ENCODE peak calls at places on chromosome 9, in five cellular contexts. Z is heart right ventricle, I is tibial nerve, Y is GM23248, H is cardiac muscle cell. P is an unnamed sample. For H3K4me1, the result is how much of the 10 kb centered on the place peaks cover.

GRCh38 chr9:90141723-90142122 is 500.9 kb downstream of the DIRAS2 start:
- DNase-seq in Z (no peak), I (no peak), Y (peak), H (peak), P (peak)

GRCh38 chr9:35553670-35554543 is 51.2 kb upstream of the TESK1 start:
- DNase-seq in Z (peak), I (no peak), Y (peak), H (peak), P (peak)

GRCh38 chr9:112103405-112103804 is 71.7 kb downstream of the SUSD1 start:
- DNase-seq in Z (no peak), I (no peak), Y (no peak), H (no peak), P (no peak)

GRCh38 chr9:70607926-70608325 is 193.5 kb upstream of the KLF9 start:
- DNase-seq in Z (peak), I (no peak), Y (no peak), H (no peak), P (peak)

GRCh38 chr9:100472725-100473261 is at the start of gene TMEFF1:
- DNase-seq in Z (no peak), I (no peak), Y (peak), H (peak), P (peak)

GRCh38 chr9:20476912-20477311 is 145.4 kb downstream of the MLLT3 start:
- DNase-seq in Z (no peak), I (no peak), Y (no peak), H (peak), P (no peak)

GRCh38 chr9:75941066-75941465 is 50.6 kb downstream of the PCSK5 start:
- DNase-seq in Z (no peak), I (no peak), Y (no peak), H (no peak), P (no peak)

GRCh38 chr9:75930766-75931311 is 40.4 kb downstream of the PCSK5 start:
- DNase-seq in Z (no peak), I (no peak), Y (peak), H (peak), P (no peak)

GRCh38 chr9:13278368-13279246 is 885 bp downstream of the MPDZ start:
- DNase-seq in Z (peak), I (peak), Y (peak), H (peak), P (peak)

GRCh38 chr9:124286292-124286931 is 28.7 kb downstream of the NEK6 start:
- DNase-seq in Z (no peak), I (no peak), Y (peak), H (no peak), P (no peak)

GRCh38 chr9:99373912-99374311 is 151.8 kb downstream of the SEC61B start:
- DNase-seq in Z (no peak), I (no peak), Y (no peak), H (no peak), P (no peak)

GRCh38 chr9:93297659-93298497 is 113.9 kb downstream of the WNK2 start:
- DNase-seq in Z (no peak), I (no peak), Y (no peak), H (no peak), P (no peak)

GRCh38 chr9:23586906-23587305 is 239.1 kb downstream of the ELAVL2 start:
- DNase-seq in Z (no peak), I (no peak), Y (no peak), H (no peak), P (no peak)

GRCh38 chr9:4721736-4722135 is 19.3 kb downstream of the AK3 start:
- DNase-seq in Z (no peak), I (no peak), Y (no peak), H (no peak), P (no peak)

GRCh38 chr9:5719546-5719945 is 90.6 kb downstream of the RIC1 start:
- DNase-seq in Z (no peak), I (no peak), Y (peak), H (no peak), P (no peak)

GRCh38 chr9:128729766-128730517 is 6.0 kb upstream of the ZDHHC12 start:
- DNase-seq in Z (no peak), I (no peak), Y (no peak), H (no peak), P (no peak)

GRCh38 chr9:112072721-112073553 is 102.2 kb downstream of the SUSD1 start:
- DNase-seq in Z (no peak), I (no peak), Y (peak), H (no peak), P (no peak)

GRCh38 chr9:4538107-4538506 is 47.8 kb downstream of the SLC1A1 start:
- DNase-seq in Z (no peak), I (no peak), Y (no peak), H (no peak), P (no peak)

GRCh38 chr9:92564479-92564878 is 28.7 kb upstream of the ECM2 start:
- DNase-seq in Z (no peak), I (no peak), Y (peak), H (no peak), P (no peak)

DNA sequence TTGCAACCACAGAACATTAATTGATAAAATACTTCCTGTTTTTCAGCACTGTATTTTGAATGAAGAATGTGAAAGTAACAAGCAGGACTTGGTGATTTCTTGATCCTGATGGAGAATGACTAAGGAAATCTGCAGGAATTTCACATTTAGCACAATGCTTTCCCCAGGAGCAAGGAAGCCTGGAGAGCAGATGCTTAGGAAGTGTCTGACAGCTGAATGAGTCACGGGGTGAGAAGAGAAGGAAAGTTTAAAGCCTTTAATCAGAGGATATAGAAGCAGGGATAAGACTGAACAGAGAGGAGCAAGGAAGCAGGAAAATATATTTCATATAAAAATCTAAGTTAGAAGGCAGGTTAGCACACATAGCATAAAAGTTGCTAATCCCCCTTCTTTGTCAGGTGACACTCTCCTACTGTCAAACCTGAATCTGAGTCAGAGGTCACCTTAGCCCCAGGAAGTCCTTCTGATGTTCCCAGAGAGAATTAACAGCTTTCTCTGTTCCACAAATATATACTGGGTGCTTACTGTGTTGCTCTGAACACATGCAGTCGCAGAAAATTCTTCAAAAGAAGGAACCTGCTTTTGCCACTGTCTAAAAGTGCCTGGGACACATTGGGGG is 59.7 kb downstream of the GNA14 start:
- DNase-seq in Z (no peak), I (no peak), Y (peak), H (peak), P (peak)
- H3K4me1 ChIP-seq in Z (under half), I (under half), Y (under half), H (under half), P (under half)

GRCh38 chr9:77013186-77013931 is 6.1 kb upstream of the FOXB2 start:
- DNase-seq in Z (no peak), I (no peak), Y (no peak), H (no peak), P (no peak)

GRCh38 chr9:77010527-77010926 is 8.9 kb upstream of the FOXB2 start:
- DNase-seq in Z (no peak), I (no peak), Y (no peak), H (no peak), P (no peak)

GRCh38 chr9:77013932-77014596 is 5.4 kb upstream of the FOXB2 start:
- DNase-seq in Z (no peak), I (no peak), Y (no peak), H (no peak), P (no peak)

GRCh38 chr9:77014597-77015263 is 4.7 kb upstream of the FOXB2 start:
- DNase-seq in Z (no peak), I (no peak), Y (peak), H (no peak), P (no peak)

GRCh38 chr9:77011973-77012817 is 7.3 kb upstream of the FOXB2 start:
- DNase-seq in Z (peak), I (peak), Y (peak), H (peak), P (peak)
- H3K4me3 ChIP-seq in Z (no peak), I (no peak), Y (no peak), H (peak), P (peak)

GRCh38 chr9:108108802-108109448 is 619.4 kb upstream of the KLF4 start:
- DNase-seq in Z (no peak), I (no peak), Y (peak), H (no peak), P (no peak)
- H3K27ac ChIP-seq in Z (no peak), I (no peak), Y (peak), H (no peak), P (no peak)

DNA sequence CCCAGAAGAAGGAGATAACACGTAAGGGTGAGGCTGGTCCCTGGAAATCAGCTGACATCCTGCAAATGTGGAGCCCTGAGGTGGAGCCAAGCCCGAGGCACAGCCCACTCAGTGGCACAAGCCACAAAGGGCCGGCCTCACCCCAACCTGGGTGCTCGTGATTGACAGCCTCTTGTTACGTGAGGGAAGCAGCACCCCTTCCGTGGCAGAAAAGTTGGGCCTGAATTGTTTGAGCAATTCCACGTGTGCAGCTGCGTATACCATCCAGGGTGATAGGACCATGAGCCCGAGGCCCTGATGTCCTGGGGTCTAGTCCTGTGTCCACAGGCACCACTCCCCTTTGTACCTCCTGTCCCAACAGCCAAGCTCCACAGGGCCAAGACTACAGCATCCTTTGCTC is 4.8 kb downstream of the ORM2 start:
- DNase-seq in Z (no peak), I (no peak), Y (no peak), H (no peak), P (no peak)
- H3K4me1 ChIP-seq in Z (under half), I (under half), Y (under half), H (under half), P (under half)

GRCh38 chr9:14926941-14927624 is 16.9 kb upstream of the FREM1 start:
- DNase-seq in Z (no peak), I (no peak), Y (no peak), H (peak), P (peak)
- H3K4me3 ChIP-seq in Z (no peak), I (no peak), Y (no peak), H (no peak), P (no peak)

GRCh38 chr9:120917989-120918630 is 8.5 kb downstream of the TRAF1 start:
- DNase-seq in Z (no peak), I (no peak), Y (no peak), H (no peak), P (no peak)
- H3K27ac ChIP-seq in Z (peak), I (peak), Y (no peak), H (peak), P (no peak)

P was measured in A673.